ENCODE peak calls at places on chromosomes 11 and 22, in five cellular contexts. One of them, this sample, is unnamed.

GRCh38 chr11:30960387-30960992 is 374.3 kb upstream of the MPPED2 start:
- DNase-seq in tibial nerve: no peak
- DNase-seq in heart right ventricle: no peak
- DNase-seq in psoas muscle: no peak
- DNase-seq in GM23338: peak
- DNase-seq in this sample: no peak

GRCh38 chr11:2805388-2806057 is 80.1 kb downstream of the CDKN1C start:
- DNase-seq in tibial nerve: peak
- DNase-seq in heart right ventricle: no peak
- DNase-seq in psoas muscle: peak
- DNase-seq in GM23338: no peak
- DNase-seq in this sample: no peak

GRCh38 chr11:115267871-115268270 is 236.3 kb downstream of the CADM1 start:
- DNase-seq in tibial nerve: no peak
- DNase-seq in heart right ventricle: no peak
- DNase-seq in psoas muscle: no peak
- DNase-seq in GM23338: no peak
- DNase-seq in this sample: no peak

GRCh38 chr22:48664586-48664985 is 1163.1 kb downstream of the BRD1 start:
- DNase-seq in tibial nerve: no peak
- DNase-seq in heart right ventricle: no peak
- DNase-seq in psoas muscle: no peak
- DNase-seq in GM23338: no peak
- DNase-seq in this sample: no peak

GRCh38 chr11:36071917-36072500 is 128.1 kb downstream of the LDLRAD3 start:
- DNase-seq in tibial nerve: no peak
- DNase-seq in heart right ventricle: no peak
- DNase-seq in psoas muscle: no peak
- DNase-seq in GM23338: no peak
- DNase-seq in this sample: no peak

GRCh38 chr11:93221539-93221938 is 23.7 kb upstream of the SLC36A4 start:
- DNase-seq in tibial nerve: no peak
- DNase-seq in heart right ventricle: no peak
- DNase-seq in psoas muscle: no peak
- DNase-seq in GM23338: no peak
- DNase-seq in this sample: no peak

GRCh38 chr11:64289011-64289564 is 2.0 kb upstream of the KCNK4 start:
- DNase-seq in tibial nerve: no peak
- DNase-seq in heart right ventricle: no peak
- DNase-seq in psoas muscle: no peak
- DNase-seq in GM23338: no peak
- DNase-seq in this sample: no peak

GRCh38 chr22:24986816-24987215 is 34.3 kb downstream of the KIAA1671 start:
- DNase-seq in tibial nerve: no peak
- DNase-seq in heart right ventricle: no peak
- DNase-seq in psoas muscle: no peak
- DNase-seq in GM23338: no peak
- DNase-seq in this sample: no peak

GRCh38 chr11:4891996-4892640 is 10.4 kb downstream of the OR51T1 start:
- DNase-seq in tibial nerve: no peak
- DNase-seq in heart right ventricle: no peak
- DNase-seq in psoas muscle: no peak
- DNase-seq in GM23338: peak
- DNase-seq in this sample: no peak

GRCh38 chr11:108224908-108225786 is 2.3 kb downstream of the ATM start:
- DNase-seq in tibial nerve: no peak
- DNase-seq in heart right ventricle: no peak
- DNase-seq in psoas muscle: no peak
- DNase-seq in GM23338: no peak
- DNase-seq in this sample: no peak

GRCh38 chr11:44654057-44654456 is 72.7 kb upstream of the TSPAN18 start:
- DNase-seq in tibial nerve: no peak
- DNase-seq in heart right ventricle: no peak
- DNase-seq in psoas muscle: no peak
- DNase-seq in GM23338: no peak
- DNase-seq in this sample: no peak

GRCh38 chr11:6362185-6362867 is 27.9 kb upstream of the SMPD1 start:
- DNase-seq in tibial nerve: no peak
- DNase-seq in heart right ventricle: peak
- DNase-seq in psoas muscle: peak
- DNase-seq in GM23338: no peak
- DNase-seq in this sample: peak

GRCh38 chr11:22666700-22667439 is 459 bp downstream of the GAS2 start:
- DNase-seq in tibial nerve: no peak
- DNase-seq in heart right ventricle: peak
- DNase-seq in psoas muscle: peak
- DNase-seq in GM23338: peak
- DNase-seq in this sample: peak

GRCh38 chr11:67420147-67420645 is 4.7 kb downstream of the CARNS1 start:
- DNase-seq in tibial nerve: no peak
- DNase-seq in heart right ventricle: no peak
- DNase-seq in psoas muscle: no peak
- DNase-seq in GM23338: no peak
- DNase-seq in this sample: no peak

GRCh38 chr22:25137577-25138525 is 61.8 kb upstream of the CRYBB3 start:
- DNase-seq in tibial nerve: no peak
- DNase-seq in heart right ventricle: no peak
- DNase-seq in psoas muscle: no peak
- DNase-seq in GM23338: no peak
- DNase-seq in this sample: no peak

GRCh38 chr11:91163619-91164451 is 941.0 kb upstream of the CHORDC1 start:
- DNase-seq in tibial nerve: no peak
- DNase-seq in heart right ventricle: no peak
- DNase-seq in psoas muscle: no peak
- DNase-seq in GM23338: no peak
- DNase-seq in this sample: no peak

GRCh38 chr11:92268546-92268945 is 43.9 kb downstream of the FAT3 start:
- DNase-seq in tibial nerve: no peak
- DNase-seq in heart right ventricle: no peak
- DNase-seq in psoas muscle: no peak
- DNase-seq in GM23338: no peak
- DNase-seq in this sample: no peak

GRCh38 chr11:100687032-100687629 is at the start of gene ARHGAP42:
- DNase-seq in tibial nerve: peak
- DNase-seq in heart right ventricle: peak
- DNase-seq in psoas muscle: peak
- DNase-seq in GM23338: peak
- DNase-seq in this sample: peak

GRCh38 chr11:75583710-75584658 is 21.9 kb downstream of the SERPINH1 start:
- DNase-seq in tibial nerve: peak
- DNase-seq in heart right ventricle: peak
- DNase-seq in psoas muscle: peak
- DNase-seq in GM23338: peak
- DNase-seq in this sample: peak

GRCh38 chr11:66967670-66968425 is 7.3 kb upstream of the C11orf86 start:
- DNase-seq in tibial nerve: no peak
- DNase-seq in heart right ventricle: peak
- DNase-seq in psoas muscle: peak
- DNase-seq in GM23338: no peak
- DNase-seq in this sample: no peak

GRCh38 chr11:117610901-117611300 is 186.1 kb downstream of the DSCAML1 start:
- DNase-seq in tibial nerve: no peak
- DNase-seq in heart right ventricle: no peak
- DNase-seq in psoas muscle: no peak
- DNase-seq in GM23338: no peak
- DNase-seq in this sample: peak

GRCh38 chr22:30250713-30251267 is 4.2 kb upstream of the LIF start:
- DNase-seq in tibial nerve: no peak
- DNase-seq in heart right ventricle: no peak
- DNase-seq in psoas muscle: no peak
- DNase-seq in GM23338: no peak
- DNase-seq in this sample: no peak

GRCh38 chr11:101061606-101062005 is 68.0 kb downstream of the PGR start:
- DNase-seq in tibial nerve: no peak
- DNase-seq in heart right ventricle: no peak
- DNase-seq in psoas muscle: no peak
- DNase-seq in GM23338: no peak
- DNase-seq in this sample: no peak

GRCh38 chr22:40709752-40710413 is 30.6 kb downstream of the MCHR1 start:
- DNase-seq in tibial nerve: no peak
- DNase-seq in heart right ventricle: peak
- DNase-seq in psoas muscle: peak
- DNase-seq in GM23338: peak
- DNase-seq in this sample: peak

DNA sequence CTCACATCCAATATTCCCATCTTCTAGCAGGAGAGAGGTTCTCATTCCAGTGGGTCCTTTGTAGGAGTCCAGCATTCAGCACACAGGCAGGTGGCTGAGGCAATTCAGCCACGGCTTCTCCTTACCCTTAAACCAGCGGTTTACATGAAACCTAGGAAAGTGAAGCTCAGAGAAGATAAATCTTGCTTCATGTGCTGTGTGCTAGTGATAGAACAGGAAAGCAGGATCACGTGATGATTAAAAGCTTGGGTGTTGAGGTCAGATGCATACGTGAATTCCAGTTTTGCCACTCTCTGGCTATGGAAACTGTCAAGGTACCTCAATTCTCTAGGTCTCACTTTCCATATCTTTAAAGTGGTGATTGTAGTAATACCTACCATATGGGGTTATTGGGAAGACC is 331.6 kb downstream of the INSC start:
- DNase-seq in tibial nerve: no peak
- DNase-seq in heart right ventricle: no peak
- DNase-seq in psoas muscle: no peak
- DNase-seq in GM23338: no peak
- DNase-seq in this sample: no peak
- H3K27ac ChIP-seq in tibial nerve: no peak
- H3K27ac ChIP-seq in heart right ventricle: no peak
- H3K27ac ChIP-seq in psoas muscle: no peak
- H3K27ac ChIP-seq in GM23338: no peak
- H3K27ac ChIP-seq in this sample: no peak

DNA sequence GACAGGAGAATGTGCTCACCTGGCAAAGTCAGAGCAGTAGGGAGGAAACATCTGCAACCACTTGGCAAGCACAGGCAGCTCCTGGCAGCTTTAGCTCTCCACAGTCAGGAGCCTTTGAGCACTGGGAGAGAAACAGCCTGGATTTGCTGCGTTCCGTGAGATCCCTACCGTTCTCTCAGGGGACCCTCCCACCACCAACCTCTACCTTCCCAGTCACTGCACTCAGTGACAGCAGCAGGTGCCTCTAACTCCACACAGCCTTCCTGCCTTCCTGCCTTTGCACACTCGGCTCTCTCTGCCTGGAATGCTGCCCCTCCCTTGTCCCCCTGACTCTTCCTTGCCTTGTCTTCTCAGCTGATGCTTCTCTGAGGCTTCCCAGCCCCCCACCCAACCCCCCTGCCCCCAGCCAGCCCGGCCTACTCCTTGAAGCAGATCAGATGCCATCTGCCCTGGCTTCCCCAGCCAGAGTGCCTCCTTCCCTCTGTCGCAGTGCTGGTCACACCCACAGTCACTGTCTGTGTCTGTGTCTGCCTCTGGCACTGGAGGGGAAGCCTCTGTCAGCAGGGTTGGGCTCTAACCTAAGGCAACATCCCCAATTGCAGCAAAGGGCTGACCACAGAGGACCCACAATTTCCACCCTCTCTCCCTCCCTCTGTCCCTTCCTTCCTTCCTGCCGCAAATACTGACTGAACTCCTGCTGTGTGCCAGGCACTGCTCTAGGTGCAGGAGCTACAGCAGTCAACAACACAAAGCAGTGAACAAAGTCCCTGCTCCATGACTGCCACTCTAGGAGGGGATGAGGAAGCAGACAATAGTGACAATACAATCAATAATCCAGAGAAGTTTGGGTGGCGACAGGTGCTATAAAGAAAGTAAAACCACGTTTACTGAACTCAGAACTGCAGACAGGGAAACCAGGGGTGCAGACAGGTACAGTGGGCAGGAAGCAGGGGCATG is 14.8 kb upstream of the TSKU start:
- DNase-seq in tibial nerve: no peak
- DNase-seq in heart right ventricle: no peak
- DNase-seq in psoas muscle: peak
- DNase-seq in GM23338: no peak
- DNase-seq in this sample: no peak
- H3K4me3 ChIP-seq in tibial nerve: no peak
- H3K4me3 ChIP-seq in heart right ventricle: no peak
- H3K4me3 ChIP-seq in psoas muscle: no peak
- H3K4me3 ChIP-seq in GM23338: no peak
- H3K4me3 ChIP-seq in this sample: no peak

DNA sequence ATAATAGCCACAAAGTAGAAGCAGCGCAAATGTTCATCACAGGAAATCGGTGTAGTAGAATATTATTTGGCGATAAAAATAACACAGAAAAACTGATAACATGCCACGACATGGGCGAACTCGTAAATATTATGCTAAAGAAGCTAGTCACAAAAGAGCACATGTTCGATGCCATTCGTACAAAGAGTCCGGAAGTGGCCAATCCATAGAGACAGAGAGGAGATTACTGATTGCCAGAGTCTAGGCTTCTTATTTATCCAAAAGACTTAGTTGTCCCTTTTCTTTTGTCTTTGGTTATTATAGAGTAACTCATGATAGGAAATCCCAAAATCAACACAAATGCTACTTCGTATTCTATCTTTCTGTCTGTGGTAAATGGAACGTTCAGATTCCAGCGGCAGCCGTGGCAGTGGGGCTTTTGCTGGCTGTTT is 56.5 kb downstream of the MED15 start:
- DNase-seq in tibial nerve: no peak
- DNase-seq in heart right ventricle: no peak
- DNase-seq in psoas muscle: no peak
- DNase-seq in GM23338: no peak
- DNase-seq in this sample: no peak
- H3K27ac ChIP-seq in tibial nerve: peak
- H3K27ac ChIP-seq in heart right ventricle: no peak
- H3K27ac ChIP-seq in psoas muscle: peak
- H3K27ac ChIP-seq in GM23338: no peak
- H3K27ac ChIP-seq in this sample: no peak

GRCh38 chr22:26779929-26780328 is 122.5 kb downstream of the MIAT start:
- DNase-seq in tibial nerve: no peak
- DNase-seq in heart right ventricle: no peak
- DNase-seq in psoas muscle: no peak
- DNase-seq in GM23338: no peak
- DNase-seq in this sample: no peak

GRCh38 chr22:26779108-26779507 is 121.7 kb downstream of the MIAT start:
- DNase-seq in tibial nerve: no peak
- DNase-seq in heart right ventricle: no peak
- DNase-seq in psoas muscle: no peak
- DNase-seq in GM23338: no peak
- DNase-seq in this sample: no peak

GRCh38 chr22:26781591-26781990 is 124.2 kb downstream of the MIAT start:
- DNase-seq in tibial nerve: no peak
- DNase-seq in heart right ventricle: no peak
- DNase-seq in psoas muscle: no peak
- DNase-seq in GM23338: no peak
- DNase-seq in this sample: no peak

GRCh38 chr22:26778372-26778771 is 121.0 kb downstream of the MIAT start:
- DNase-seq in tibial nerve: no peak
- DNase-seq in heart right ventricle: no peak
- DNase-seq in psoas muscle: no peak
- DNase-seq in GM23338: no peak
- DNase-seq in this sample: no peak

DNA sequence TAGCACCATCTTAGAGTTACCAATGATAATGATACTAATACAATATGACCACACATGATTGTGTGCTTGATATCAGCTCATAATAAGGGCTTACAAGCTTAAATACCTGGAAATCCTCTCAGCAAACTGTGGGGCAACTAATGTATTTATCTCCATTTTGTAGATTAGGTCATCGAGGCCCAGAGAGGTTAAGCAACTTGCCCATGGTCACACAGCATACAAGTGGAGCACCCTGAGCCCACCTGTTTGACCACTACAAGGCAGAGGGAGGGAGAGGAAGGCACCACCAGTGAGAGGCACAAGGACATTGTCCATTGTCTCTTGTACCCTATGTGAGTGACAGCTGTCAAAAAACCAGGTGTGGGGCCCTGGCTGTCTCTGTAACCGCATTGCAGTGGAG is 123.7 kb downstream of the MIAT start:
- DNase-seq in tibial nerve: no peak
- DNase-seq in heart right ventricle: no peak
- DNase-seq in psoas muscle: no peak
- DNase-seq in GM23338: no peak
- DNase-seq in this sample: no peak
- H3K4me3 ChIP-seq in tibial nerve: no peak
- H3K4me3 ChIP-seq in heart right ventricle: no peak
- H3K4me3 ChIP-seq in psoas muscle: no peak
- H3K4me3 ChIP-seq in GM23338: no peak
- H3K4me3 ChIP-seq in this sample: no peak

This sample was measured in aorta.